ENCODE peak calls at places on chromosomes 11 and 22, in six cellular contexts. A is GM06990, S is body of pancreas, L is germinal center, J is EH, V is foreskin fibroblast. B is an unnamed sample.

GRCh38 chr11:100756556-100756955 is 69.5 kb downstream of the ARHGAP42 start:
- DNase-seq in J (no peak), A (no peak), L (no peak), V (no peak), S (no peak), B (no peak)

GRCh38 chr11:76610871-76611475 is 59.6 kb downstream of the LRRC32 start:
- DNase-seq in V (no peak), A (no peak), S (no peak), J (no peak), L (no peak), B (no peak)

GRCh38 chr11:117572129-117572528 is 224.9 kb downstream of the DSCAML1 start:
- DNase-seq in L (no peak), S (no peak), J (no peak), A (no peak), V (no peak), B (no peak)

GRCh38 chr11:73095613-73096012 is 46.5 kb downstream of the FCHSD2 start:
- DNase-seq in S (no peak), A (no peak), V (no peak), L (no peak), J (no peak), B (no peak)

GRCh38 chr22:44616461-44616860 is 85.5 kb upstream of the PRR5 start:
- DNase-seq in A (no peak), S (no peak), V (no peak), L (no peak), J (no peak), B (no peak)

GRCh38 chr11:62574363-62575057 is 819 bp upstream of the EEF1G start:
- DNase-seq in J (peak), A (no peak), V (peak), L (peak), S (peak), B (peak)

GRCh38 chr22:38085501-38085900 is 1.5 kb upstream of the SLC16A8 start:
- DNase-seq in L (no peak), J (no peak), S (no peak), A (no peak), V (no peak), B (no peak)

GRCh38 chr11:1348146-1348545 is 38.7 kb upstream of the TOLLIP start:
- DNase-seq in S (no peak), V (no peak), L (no peak), A (no peak), J (no peak), B (no peak)

GRCh38 chr11:10708131-10708530 is 14.6 kb upstream of the IRAG1 start:
- DNase-seq in J (no peak), S (no peak), V (no peak), L (no peak), A (no peak), B (no peak)

GRCh38 chr11:102683277-102683676 is 22.3 kb downstream of the MMP27 start:
- DNase-seq in A (no peak), V (no peak), L (no peak), S (no peak), J (no peak), B (no peak)

GRCh38 chr11:130531061-130531460 is 82.6 kb downstream of the ADAMTS15 start:
- DNase-seq in S (no peak), J (no peak), L (no peak), V (no peak), A (no peak), B (no peak)

GRCh38 chr11:58358969-58359368 is at the start of gene OR5B17:
- DNase-seq in J (no peak), S (no peak), A (no peak), L (no peak), V (no peak), B (no peak)

GRCh38 chr22:50282361-50283144 is 12.4 kb upstream of the MAPK11 start:
- DNase-seq in V (peak), A (no peak), J (peak), S (peak), L (no peak), B (peak)

GRCh38 chr11:1401656-1402221 is 12.0 kb downstream of the BRSK2 start:
- DNase-seq in V (peak), J (peak), A (no peak), S (peak), L (peak), B (peak)

GRCh38 chr22:42985541-42985925 is 29.4 kb downstream of the PACSIN2 start:
- DNase-seq in J (no peak), A (no peak), V (no peak), S (no peak), L (no peak), B (no peak)

GRCh38 chr22:38355275-38355674 is 38.0 kb upstream of the CSNK1E start:
- DNase-seq in S (no peak), J (no peak), L (no peak), V (no peak), A (no peak), B (no peak)

GRCh38 chr11:36350137-36350513 is 54.0 kb downstream of the PRR5L start:
- DNase-seq in S (no peak), A (no peak), L (no peak), J (no peak), V (no peak), B (no peak)

GRCh38 chr22:46165975-46166374 is 15.6 kb downstream of the PPARA start:
- DNase-seq in S (no peak), A (no peak), J (peak), L (no peak), V (peak), B (no peak)

GRCh38 chr22:29480512-29481264 is 670 bp downstream of the NEFH start:
- DNase-seq in V (peak), J (no peak), S (no peak), A (peak), L (no peak), B (no peak)

GRCh38 chr11:126434950-126435335 is 79.5 kb downstream of the ST3GAL4 start:
- DNase-seq in A (no peak), L (no peak), J (no peak), S (no peak), V (no peak), B (no peak)

GRCh38 chr22:29871684-29872083 is 11.3 kb upstream of the MTMR3 start:
- DNase-seq in L (no peak), J (no peak), A (no peak), V (peak), S (no peak), B (no peak)

GRCh38 chr11:48101958-48102357 is 114.7 kb upstream of the OR4B1 start:
- DNase-seq in L (no peak), S (peak), V (no peak), J (no peak), A (no peak), B (no peak)

GRCh38 chr22:38709306-38709705 is 3.6 kb downstream of the GTPBP1 start:
- DNase-seq in S (no peak), A (no peak), L (peak), V (no peak), J (no peak), B (no peak)

GRCh38 chr22:36940676-36941075 is 27.2 kb downstream of the CSF2RB start:
- DNase-seq in V (no peak), A (peak), L (peak), J (no peak), S (no peak), B (no peak)

GRCh38 chr11:102614485-102614884 is 10.6 kb downstream of the MMP20 start:
- DNase-seq in J (no peak), A (no peak), V (no peak), L (no peak), S (no peak), B (peak)

GRCh38 chr11:67538306-67538705 is 15.1 kb upstream of the CABP2 start:
- DNase-seq in L (no peak), S (no peak), A (no peak), V (no peak), J (peak), B (no peak)

GRCh38 chr11:47154738-47155570 is 21.7 kb downstream of the ARFGAP2 start:
- DNase-seq in L (no peak), S (no peak), A (no peak), J (no peak), V (no peak), B (no peak)

GRCh38 chr22:32361257-32361656 is 3.6 kb downstream of the RFPL3 start:
- DNase-seq in J (no peak), L (no peak), S (no peak), A (no peak), V (no peak), B (no peak)

GRCh38 chr22:21909871-21910270 is 42.4 kb upstream of the MAPK1 start:
- DNase-seq in V (no peak), J (no peak), A (no peak), L (no peak), S (no peak), B (no peak)

GRCh38 chr11:72140661-72141060 is 5.1 kb downstream of the FOLR3 start:
- DNase-seq in L (no peak), S (no peak), V (no peak), J (no peak), A (no peak), B (peak)

GRCh38 chr11:59475176-59475575 is 2.1 kb downstream of the OR4D10 start:
- DNase-seq in J (no peak), V (no peak), S (no peak), L (no peak), A (no peak), B (no peak)

GRCh38 chr22:40668611-40669390 is 10.5 kb upstream of the MCHR1 start:
- DNase-seq in V (peak), S (no peak), A (no peak), J (peak), L (no peak), B (peak)

GRCh38 chr11:12806113-12806512 is 131.9 kb downstream of the TEAD1 start:
- DNase-seq in L (no peak), V (peak), S (no peak), A (no peak), J (no peak), B (peak)

GRCh38 chr11:117315285-117316196 is 515 bp downstream of the BACE1 start:
- DNase-seq in V (peak), L (peak), J (peak), A (no peak), S (no peak), B (no peak)

GRCh38 chr22:27108425-27109114 is 451.2 kb downstream of the MIAT start:
- DNase-seq in A (no peak), S (peak), L (no peak), V (no peak), J (no peak), B (no peak)

GRCh38 chr11:47408598-47409439 is 429 bp downstream of the SLC39A13 start:
- DNase-seq in J (peak), A (no peak), S (no peak), V (peak), L (no peak), B (peak)

B was measured in HCEC 1CT.